ENCODE peak calls at places on chromosomes 3 and 15, in seven cellular contexts. P is fibroblast of mammary gland, R is right atrium auricular region, Z is heart right ventricle, J is mucosa of descending colon, H is cardiac muscle cell, V is AG10803. N is an unnamed sample.

GRCh38 chr3:47323431-47324277 is 40.9 kb downstream of the KLHL18 start:
- DNase-seq in J (no peak), P (peak), H (no peak), V (no peak), R (no peak), Z (no peak), N (no peak)

GRCh38 chr3:18964640-18965039 is 183.7 kb upstream of the KCNH8 start:
- DNase-seq in J (no peak), R (no peak), P (no peak), H (no peak), V (no peak), Z (no peak), N (no peak)

GRCh38 chr3:481680-482079 is 285.1 kb downstream of the CHL1 start:
- DNase-seq in H (no peak), J (no peak), Z (no peak), V (no peak), R (no peak), P (peak), N (no peak)

GRCh38 chr15:81909229-81910087 is 136.4 kb downstream of the MEX3B start:
- DNase-seq in J (no peak), R (no peak), Z (no peak), V (no peak), P (no peak), H (no peak), N (no peak)

GRCh38 chr15:64246364-64247189 is 83.8 kb upstream of the PPIB start:
- DNase-seq in J (no peak), V (peak), Z (no peak), H (no peak), P (peak), R (no peak), N (no peak)

GRCh38 chr3:123547881-123548534 is 36.8 kb downstream of the HACD2 start:
- DNase-seq in Z (peak), V (no peak), R (no peak), H (no peak), J (no peak), P (peak), N (no peak)

GRCh38 chr15:92463826-92464225 is 70.1 kb downstream of the ST8SIA2 start:
- DNase-seq in P (peak), R (no peak), J (no peak), H (no peak), V (peak), Z (no peak), N (no peak)

GRCh38 chr15:50797926-50798325 is 32.4 kb upstream of the SPPL2A start:
- DNase-seq in V (no peak), H (no peak), J (no peak), R (no peak), Z (no peak), P (no peak), N (no peak)

GRCh38 chr3:152381881-152382295 is 113.2 kb downstream of the MBNL1 start:
- DNase-seq in R (no peak), H (no peak), P (no peak), Z (no peak), V (no peak), J (no peak), N (no peak)

GRCh38 chr15:57556040-57556439 is 35.7 kb upstream of the MYZAP start:
- DNase-seq in R (no peak), V (no peak), H (no peak), J (no peak), P (no peak), Z (no peak), N (no peak)

GRCh38 chr3:50542177-50543034 is 25.1 kb downstream of the C3orf18 start:
- DNase-seq in H (peak), J (peak), P (peak), V (peak), R (peak), Z (peak), N (peak)

GRCh38 chr3:156902916-156903315 is 76.8 kb downstream of the LEKR1 start:
- DNase-seq in V (peak), P (no peak), Z (no peak), H (no peak), J (no peak), R (no peak), N (no peak)

GRCh38 chr15:69758810-69759410 is 306.3 kb downstream of the RPLP1 start:
- DNase-seq in R (no peak), H (no peak), J (peak), Z (no peak), V (peak), P (peak), N (no peak)

GRCh38 chr3:188061133-188061532 is 92.8 kb upstream of the LPP start:
- DNase-seq in J (no peak), Z (no peak), V (peak), P (peak), R (no peak), H (no peak), N (no peak)

GRCh38 chr3:84547971-84548970 is 410.5 kb upstream of the CADM2 start:
- DNase-seq in H (peak), J (peak), Z (no peak), P (peak), R (no peak), V (peak), N (no peak)

GRCh38 chr3:196422976-196423781 is 9.0 kb downstream of the UBXN7 start:
- DNase-seq in J (peak), R (peak), H (peak), Z (peak), P (peak), V (no peak), N (no peak)

GRCh38 chr3:188320757-188321156 is 166.8 kb downstream of the LPP start:
- DNase-seq in Z (no peak), V (peak), P (peak), H (no peak), R (no peak), J (no peak), N (no peak)

DNA sequence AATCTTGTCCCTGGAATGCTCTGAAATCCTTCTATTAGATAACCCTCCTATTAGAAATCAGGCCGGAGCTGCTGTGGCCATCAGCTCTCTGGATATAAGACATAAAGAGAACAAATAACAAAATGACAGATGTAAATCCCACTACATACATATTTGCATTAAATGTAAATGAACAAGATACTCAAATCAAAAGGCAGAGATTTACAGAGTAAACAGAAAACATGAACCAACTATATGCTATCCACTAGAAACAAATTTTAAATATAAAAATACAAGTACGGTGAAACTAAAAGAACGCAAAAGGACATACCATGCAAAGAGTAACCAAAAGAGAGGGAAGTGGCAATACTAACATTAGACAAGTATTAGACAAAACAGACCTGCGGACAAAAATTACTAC is 10.7 kb downstream of the CYFIP1 start:
- DNase-seq in V (no peak), P (no peak), Z (no peak), J (no peak), R (no peak), H (no peak), N (no peak)
- H3K4me3 ChIP-seq in V (no peak), P (no peak), Z (no peak), J (no peak), R (no peak), H (no peak), N (no peak)

GRCh38 chr15:89652131-89652530 is 3.1 kb downstream of the KIF7 start:
- DNase-seq in H (no peak), J (no peak), P (no peak), Z (no peak), R (no peak), V (no peak), N (no peak)

GRCh38 chr15:89654847-89655805 is at the start of gene KIF7:
- DNase-seq in R (no peak), V (peak), H (peak), Z (no peak), J (peak), P (peak), N (no peak)

GRCh38 chr15:89654311-89654761 is 931 bp downstream of the KIF7 start:
- DNase-seq in P (peak), V (peak), H (no peak), J (peak), R (no peak), Z (no peak), N (no peak)

GRCh38 chr15:89653578-89653977 is 1.7 kb downstream of the KIF7 start:
- DNase-seq in Z (no peak), H (no peak), J (no peak), P (no peak), V (no peak), R (no peak), N (no peak)

DNA sequence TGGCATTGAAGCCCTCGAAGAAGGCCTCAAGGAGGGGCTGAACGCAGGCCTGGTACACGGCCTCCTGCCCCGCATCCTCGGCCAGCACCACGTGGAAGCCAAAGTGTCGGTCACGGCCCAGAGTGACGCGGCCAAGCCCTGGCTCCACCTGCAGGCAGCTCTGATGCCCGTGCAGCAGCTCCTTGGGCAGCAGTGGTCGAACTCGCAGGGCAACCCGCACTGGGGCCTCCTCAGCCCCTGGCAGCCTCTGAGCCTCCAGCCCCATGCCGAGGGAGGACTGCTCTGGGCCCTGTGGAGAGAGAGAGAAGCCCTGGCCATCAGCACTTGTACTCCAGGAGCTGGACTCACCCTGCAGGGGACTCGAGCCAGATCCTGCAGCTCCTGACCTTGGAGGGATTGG is 2.6 kb downstream of the KIF7 start:
- DNase-seq in J (no peak), V (no peak), P (no peak), R (no peak), Z (no peak), H (no peak), N (no peak)
- TF ChIP-seq CTCF in J (no peak), V (no peak), P (no peak), R (no peak), Z (no peak), H (no peak), N (no peak)

DNA sequence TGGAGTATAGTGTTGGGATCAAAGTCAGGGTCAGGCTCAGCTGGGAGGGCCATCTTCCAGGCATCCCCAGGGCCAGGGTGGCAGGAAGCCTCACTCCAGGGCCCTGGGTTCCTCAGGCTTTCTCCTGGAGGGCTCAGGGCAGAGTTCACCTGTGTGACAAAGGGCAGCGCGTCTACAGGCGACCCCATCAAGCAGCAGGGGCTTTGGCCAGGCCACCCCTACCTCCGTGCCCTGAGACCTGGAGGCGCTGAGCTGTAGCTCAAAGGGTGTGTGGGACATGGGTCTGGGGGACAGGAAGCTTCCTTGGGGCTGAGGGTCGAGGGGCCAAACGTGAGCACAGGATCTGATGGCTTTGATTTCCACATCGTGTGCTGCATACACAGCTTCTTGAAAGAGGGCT is 12.8 kb downstream of the SPTBN5 start:
- DNase-seq in R (no peak), H (no peak), Z (no peak), V (no peak), P (no peak), J (no peak), N (no peak)
- H3K4me3 ChIP-seq in R (no peak), H (no peak), Z (no peak), V (no peak), P (no peak), J (no peak), N (no peak)

GRCh38 chr15:88309363-88309762 is 52.8 kb upstream of the NTRK3 start:
- DNase-seq in Z (no peak), P (no peak), J (no peak), R (no peak), H (no peak), V (no peak), N (no peak)
- TF ChIP-seq CTCF in Z (no peak), P (no peak), J (no peak), R (no peak), H (no peak), V (no peak), N (no peak)

DNA sequence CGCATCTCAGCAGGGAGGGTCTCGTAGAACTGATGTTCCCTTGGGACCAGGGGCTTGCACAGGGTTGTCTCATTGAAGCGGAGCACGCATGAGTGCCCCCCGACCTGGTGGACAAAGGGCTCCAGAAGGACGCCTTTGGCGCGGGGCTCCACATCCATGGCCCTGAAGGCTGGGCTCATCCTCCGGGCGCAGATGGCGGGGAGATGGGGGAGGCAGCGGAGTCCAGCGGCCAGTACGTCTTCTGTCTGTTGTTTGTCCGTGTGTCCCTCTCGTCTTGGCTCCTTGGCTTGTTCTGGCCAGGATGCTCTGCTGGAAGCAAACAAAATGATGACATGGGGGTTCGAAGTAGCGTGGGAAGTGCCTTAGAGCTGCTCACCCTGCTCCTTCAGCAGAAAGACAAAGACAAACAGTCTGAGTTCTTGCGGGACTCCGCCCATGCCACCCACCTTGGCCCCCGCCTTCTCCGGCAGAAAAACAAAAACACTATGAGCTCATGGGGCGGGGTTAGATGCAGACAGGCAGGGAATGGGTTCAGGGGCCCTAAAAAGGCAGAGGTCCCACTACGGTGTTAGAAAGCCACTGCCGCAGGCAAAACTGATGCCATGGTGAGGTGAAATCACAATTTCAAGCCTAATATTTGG is 9.5 kb upstream of the NCKIPSD start:
- DNase-seq in H (no peak), R (peak), Z (peak), J (peak), P (peak), V (peak), N (peak)
- H3K4me3 ChIP-seq in H (no peak), R (peak), Z (peak), J (no peak), P (peak), V (peak), N (peak)

N was measured in upper lobe of right lung.